ENCODE peak calls at places on chromosomes 6 and 20, in four cellular contexts. E, C, L and Z are unnamed samples.

GRCh38 chr6:97312241-97312640 is 29.2 kb upstream of the MMS22L start:
- DNase-seq in L (no peak), C (no peak), E (no peak), Z (no peak)

GRCh38 chr20:49620364-49621240 is 52.7 kb upstream of the PTGIS start:
- DNase-seq in L (no peak), C (no peak), E (peak), Z (peak)

GRCh38 chr6:5379647-5380242 is 118.4 kb downstream of the FARS2 start:
- DNase-seq in C (no peak), L (peak), E (peak), Z (peak)

GRCh38 chr6:56516003-56516402 is 126.7 kb downstream of the DST start:
- DNase-seq in E (no peak), L (no peak), C (no peak), Z (no peak)

GRCh38 chr20:3010985-3011723 is 32.3 kb upstream of the GNRH2 start:
- DNase-seq in L (no peak), E (no peak), C (no peak), Z (no peak)

GRCh38 chr6:33696076-33696475 is 15.4 kb downstream of the UQCC2 start:
- DNase-seq in C (no peak), L (no peak), E (no peak), Z (no peak)

GRCh38 chr6:99458319-99458718 is 33.2 kb upstream of the PNISR start:
- DNase-seq in L (peak), E (peak), C (no peak), Z (peak)

GRCh38 chr6:80956898-80957297 is 795.6 kb downstream of the TENT5A start:
- DNase-seq in E (no peak), L (no peak), C (no peak), Z (no peak)

GRCh38 chr20:21548390-21549035 is 34.6 kb upstream of the NKX2-2 start:
- DNase-seq in C (no peak), E (no peak), L (no peak), Z (no peak)

GRCh38 chr6:109458774-109459531 is 3.4 kb upstream of the MICAL1 start:
- DNase-seq in L (no peak), E (peak), C (no peak), Z (no peak)

GRCh38 chr20:63876489-63877036 is 11.5 kb downstream of the TPD52L2 start:
- DNase-seq in E (no peak), L (no peak), C (no peak), Z (no peak)

GRCh38 chr6:159047896-159048685 is 3.3 kb upstream of the TAGAP start:
- DNase-seq in L (no peak), E (no peak), C (no peak), Z (no peak)

GRCh38 chr6:11535801-11536230 is 1.7 kb upstream of the TMEM170B start:
- DNase-seq in L (peak), C (no peak), E (peak), Z (no peak)

GRCh38 chr6:44002591-44003344 is 124.5 kb downstream of the MRPL14 start:
- DNase-seq in E (no peak), L (peak), C (peak), Z (no peak)